ENCODE peak calls at places on chromosomes 7 and 10, in six cellular contexts. O is stomach, B is prostate gland, L is adrenal gland, F is Calu3, E is ovary. K is an unnamed sample.

GRCh38 chr10:114386446-114386845 is 17.9 kb downstream of the AFAP1L2 start:
- DNase-seq in E (no peak), B (no peak), L (no peak), F (no peak), O (no peak), K (no peak)

GRCh38 chr10:35565602-35566061 is 39.5 kb upstream of the GJD4 start:
- DNase-seq in E (no peak), L (no peak), F (no peak), O (no peak), B (no peak), K (no peak)

GRCh38 chr7:130272456-130273080 is 5.9 kb downstream of the CPA2 start:
- DNase-seq in B (peak; percentile 30), O (no peak), L (no peak), E (peak; percentile 36), F (no peak), K (no peak)

GRCh38 chr10:72039377-72039776 is 49.0 kb downstream of the SPOCK2 start:
- DNase-seq in E (no peak), F (no peak), L (no peak), B (no peak), O (no peak), K (no peak)

GRCh38 chr10:117431160-117431559 is 55.9 kb upstream of the PDZD8 start:
- DNase-seq in B (no peak), L (no peak), O (no peak), F (no peak), E (no peak), K (no peak)

GRCh38 chr7:124651136-124651535 is 114.5 kb downstream of the GPR37 start:
- DNase-seq in L (no peak), B (no peak), E (no peak), O (no peak), F (no peak), K (no peak)

GRCh38 chr7:131293018-131293417 is 34.7 kb upstream of the MKLN1 start:
- DNase-seq in L (no peak), E (no peak), F (no peak), B (no peak), O (no peak), K (no peak)

GRCh38 chr7:27842851-27843250 is 102.9 kb downstream of the TAX1BP1 start:
- DNase-seq in E (no peak), L (no peak), B (no peak), F (no peak), O (no peak), K (no peak)

GRCh38 chr10:128704716-128705115 is 578.5 kb upstream of the MKI67 start:
- DNase-seq in B (no peak), O (no peak), F (no peak), L (no peak), E (no peak), K (no peak)

GRCh38 chr10:97454330-97455036 is 8.5 kb downstream of the ZDHHC16 start:
- DNase-seq in F (no peak), L (peak; percentile 55), B (peak; percentile 70), E (no peak), O (peak; percentile 55), K (no peak)

GRCh38 chr7:43768201-43768893 is 9.9 kb downstream of the BLVRA start:
- DNase-seq in L (no peak), O (no peak), E (no peak), F (no peak), B (no peak), K (no peak)

GRCh38 chr10:1375805-1376170 is 319.6 kb downstream of the WDR37 start:
- DNase-seq in O (no peak), B (no peak), L (peak; percentile 2), F (no peak), E (no peak), K (no peak)

GRCh38 chr10:5679606-5680005 is 5.0 kb upstream of the TASOR2 start:
- DNase-seq in B (no peak), E (no peak), F (no peak), L (no peak), O (no peak), K (no peak)

GRCh38 chr7:28179081-28180030 is 1.2 kb downstream of the JAZF1 start:
- DNase-seq in E (peak; percentile 73), L (peak; percentile 74), O (peak; percentile 72), F (peak; percentile 81), B (peak; percentile 65), K (peak; percentile 34)

GRCh38 chr10:97274828-97275227 is 17.6 kb downstream of the ARHGAP19 start:
- DNase-seq in B (no peak), F (no peak), E (no peak), L (no peak), O (no peak), K (no peak)

GRCh38 chr7:1961776-1962276 is 270.9 kb downstream of the MAD1L1 start:
- DNase-seq in B (no peak), L (no peak), F (no peak), E (no peak), O (no peak), K (no peak)

GRCh38 chr7:141974831-141975230 is 1.3 kb upstream of the TAS2R38 start:
- DNase-seq in F (peak; percentile 58), E (no peak), L (no peak), O (peak; percentile 46), B (no peak), K (no peak)

GRCh38 chr10:25508112-25508815 is 333.5 kb downstream of the GPR158 start:
- DNase-seq in F (no peak), L (no peak), E (no peak), O (no peak), B (no peak), K (no peak)

GRCh38 chr10:61628875-61629513 is 33.7 kb upstream of the CABCOCO1 start:
- DNase-seq in F (peak; percentile 36), L (no peak), O (no peak), B (no peak), E (peak; percentile 28), K (no peak)

GRCh38 chr10:130721971-130722370 is 585.8 kb downstream of the GLRX3 start:
- DNase-seq in E (no peak), F (no peak), O (no peak), B (no peak), L (no peak), K (no peak)

GRCh38 chr10:71234017-71234894 is 21.9 kb downstream of the UNC5B start:
- DNase-seq in O (no peak), B (no peak), F (no peak), L (no peak), E (no peak), K (no peak)

GRCh38 chr7:141706394-141707064 is 1.6 kb upstream of the WEE2 start:
- DNase-seq in F (no peak), L (no peak), O (no peak), E (no peak), B (no peak), K (no peak)

GRCh38 chr7:50781894-50782293 is 802 bp downstream of the GRB10 start:
- DNase-seq in B (no peak), L (no peak), F (no peak), E (no peak), O (no peak), K (no peak)

GRCh38 chr7:50783304-50783703 is 608 bp upstream of the GRB10 start:
- DNase-seq in E (no peak), F (no peak), B (no peak), O (no peak), L (no peak), K (no peak)

GRCh38 chr7:50781371-50781770 is 1.3 kb downstream of the GRB10 start:
- DNase-seq in F (no peak), O (no peak), L (no peak), E (no peak), B (peak; percentile 26), K (peak; percentile 32)

GRCh38 chr7:50783801-50784507 is 1.3 kb upstream of the GRB10 start:
- DNase-seq in L (no peak), F (no peak), B (no peak), O (no peak), E (no peak), K (no peak)

GRCh38 chr7:50782376-50783208 is at the start of gene GRB10:
- DNase-seq in B (no peak), O (no peak), E (peak; percentile 48), L (peak; percentile 56), F (peak; percentile 70), K (no peak)
- TF ChIP-seq CTCF in B (peak; percentile 21), O (no peak), E (no peak), L (no peak), F (peak; percentile 50), K (peak; percentile 17)

DNA sequence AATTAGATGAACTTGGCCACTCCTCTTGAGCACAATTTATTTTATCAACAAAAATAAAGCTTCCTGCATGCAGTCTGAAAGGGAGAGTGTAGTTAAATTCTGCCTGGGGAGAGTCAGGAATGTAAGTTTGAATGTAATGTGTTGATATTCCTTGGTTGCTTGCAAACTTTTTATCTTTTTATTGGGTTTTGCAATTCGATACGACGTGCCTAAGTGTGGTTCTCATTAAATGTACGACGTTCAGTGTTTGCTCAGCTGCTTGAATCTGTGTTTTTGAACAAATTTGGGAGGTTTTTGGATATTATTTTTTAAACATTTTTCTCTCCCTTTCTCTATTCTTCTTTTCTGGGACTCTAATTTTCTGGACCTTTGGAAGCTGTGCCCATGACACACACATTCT is 839.9 kb downstream of the CCSER2 start:
- DNase-seq in L (no peak), E (no peak), B (no peak), F (no peak), O (no peak), K (no peak)
- TF ChIP-seq CTCF in L (no peak), E (no peak), B (no peak), F (no peak), O (no peak), K (no peak)

GRCh38 chr10:101353692-101354583 is at the start of gene BTRC:
- DNase-seq in B (peak; percentile 98), O (peak; percentile 97), E (peak; percentile 94), L (peak; percentile 98), F (peak; percentile 90), K (peak; percentile 53)
- TF ChIP-seq CTCF in B (peak; percentile 8), O (no peak), E (no peak), L (no peak), F (no peak), K (no peak)

DNA sequence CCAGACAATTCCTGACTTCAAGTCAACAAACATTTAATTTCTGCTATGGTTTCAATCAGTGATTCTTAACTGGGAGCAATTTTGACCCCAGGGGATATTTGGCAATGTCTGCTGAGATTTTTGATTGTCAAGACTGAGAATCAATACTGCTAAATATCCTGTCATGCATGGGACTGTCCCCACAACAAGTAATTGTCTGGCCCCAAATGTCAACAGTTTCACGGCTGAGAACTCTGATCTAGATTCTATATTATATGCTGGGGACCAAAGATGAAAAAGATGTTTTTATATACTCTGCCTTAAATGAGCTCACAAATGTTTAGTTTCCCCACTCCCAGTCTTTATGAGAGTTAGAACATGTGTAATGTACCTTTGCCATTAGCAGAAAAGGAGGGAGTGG is 19.2 kb downstream of the ANKRD7 start:
- DNase-seq in F (no peak), E (no peak), O (no peak), B (no peak), L (no peak), K (no peak)
- TF ChIP-seq CTCF in F (no peak), E (no peak), O (no peak), B (no peak), L (no peak), K (no peak)

GRCh38 chr7:16432425-16432731 is 11.0 kb upstream of the CRPPA start:
- DNase-seq in F (no peak), O (no peak), E (no peak), L (no peak), B (no peak), K (no peak)
- TF ChIP-seq CTCF in F (no peak), O (no peak), E (no peak), L (no peak), B (no peak), K (no peak)